ENCODE peak calls at places on chromosomes 11 and 22, in four cellular contexts. D is spleen, A is body of pancreas, F is H9. S is an unnamed sample. For H3K4me1, the result is how much of the 10 kb centered on the place peaks cover.

GRCh38 chr11:23233075-23233474 is 372.8 kb upstream of the CCDC179 start:
- DNase-seq in A (no peak), D (no peak), F (no peak), S (no peak)

GRCh38 chr22:49640366-49641095 is 187.1 kb downstream of the BRD1 start:
- DNase-seq in F (no peak), D (no peak), A (no peak), S (no peak)

GRCh38 chr11:107044503-107044902 is 26.2 kb upstream of the GUCY1A2 start:
- DNase-seq in D (no peak), F (no peak), A (no peak), S (no peak)

GRCh38 chr11:37978647-37979046 is 1380.6 kb upstream of the RAG2 start:
- DNase-seq in F (no peak), D (no peak), A (no peak), S (no peak)

GRCh38 chr22:44192098-44192810 is 11.5 kb downstream of the PARVG start:
- DNase-seq in D (peak), A (no peak), F (peak), S (no peak)

GRCh38 chr11:45907911-45908370 is 870 bp upstream of the FREY1 start:
- DNase-seq in A (peak), F (no peak), D (no peak), S (no peak)

GRCh38 chr11:36280531-36280930 is 8.7 kb downstream of the COMMD9 start:
- DNase-seq in A (no peak), D (no peak), F (no peak), S (no peak)

GRCh38 chr22:19955241-19956128 is 13.9 kb upstream of the TXNRD2 start:
- DNase-seq in A (no peak), D (no peak), F (no peak), S (no peak)

GRCh38 chr11:18527512-18527911 is 770 bp upstream of the TSG101 start:
- DNase-seq in F (no peak), A (no peak), D (no peak), S (no peak)

GRCh38 chr11:41950470-41951143 is 491.2 kb upstream of the LRRC4C start:
- DNase-seq in D (no peak), A (no peak), F (no peak), S (no peak)

GRCh38 chr11:61023086-61024035 is 51.9 kb downstream of the CD6 start:
- DNase-seq in A (no peak), F (no peak), D (no peak), S (peak)

GRCh38 chr22:24009227-24010017 is 1.7 kb upstream of the CABIN1 start:
- DNase-seq in F (no peak), A (no peak), D (no peak), S (no peak)

GRCh38 chr11:85827768-85828639 is 17.1 kb upstream of the SYTL2 start:
- DNase-seq in F (no peak), A (no peak), D (no peak), S (no peak)

GRCh38 chr11:69245491-69246345 is 48.2 kb upstream of the MYEOV start:
- DNase-seq in A (no peak), F (peak), D (peak), S (no peak)

GRCh38 chr22:46090631-46091201 is 59.6 kb upstream of the PPARA start:
- DNase-seq in D (peak), A (no peak), F (no peak), S (no peak)

GRCh38 chr11:34476853-34477252 is 36.7 kb downstream of the ELF5 start:
- DNase-seq in F (no peak), A (no peak), D (no peak), S (no peak)

GRCh38 chr22:45207981-45208664 is 32.6 kb downstream of the KIAA0930 start:
- DNase-seq in D (peak), F (peak), A (peak), S (no peak)

GRCh38 chr11:8810331-8811301 is 100.4 kb upstream of the AKIP1 start:
- DNase-seq in D (peak), F (peak), A (peak), S (peak)

GRCh38 chr11:46672381-46672839 is 28.0 kb downstream of the ARHGAP1 start:
- DNase-seq in D (no peak), A (no peak), F (no peak), S (no peak)

GRCh38 chr11:116199182-116199581 is 573.6 kb downstream of the BUD13 start:
- DNase-seq in A (no peak), F (no peak), D (no peak), S (no peak)

GRCh38 chr22:30809086-30809485 is 114.4 kb downstream of the OSBP2 start:
- DNase-seq in A (no peak), D (no peak), F (no peak), S (no peak)

GRCh38 chr11:64352099-64353005 is 6.6 kb upstream of the RPS6KA4 start:
- DNase-seq in D (no peak), A (no peak), F (no peak), S (no peak)

GRCh38 chr11:26575946-26576345 is 3.9 kb upstream of the MUC15 start:
- DNase-seq in A (no peak), F (no peak), D (no peak), S (no peak)

GRCh38 chr11:62842171-62842717 is 2.9 kb upstream of the WDR74 start:
- DNase-seq in D (peak), A (no peak), F (peak), S (peak)

GRCh38 chr11:112661571-112661970 is 299.6 kb upstream of the NCAM1 start:
- DNase-seq in F (no peak), A (no peak), D (no peak), S (no peak)

GRCh38 chr22:22573047-22573889 is 14.2 kb upstream of the PRAME start:
- DNase-seq in F (no peak), A (no peak), D (no peak), S (no peak)

GRCh38 chr22:27937453-27937852 is 18.4 kb upstream of the PITPNB start:
- DNase-seq in A (no peak), F (no peak), D (no peak), S (no peak)

GRCh38 chr22:50672041-50672440 is 582 bp upstream of the SHANK3 start:
- DNase-seq in D (no peak), A (no peak), F (no peak), S (no peak)

GRCh38 chr11:31725176-31725575 is 85.9 kb downstream of the PAX6 start:
- DNase-seq in D (no peak), F (no peak), A (no peak), S (no peak)

GRCh38 chr11:130436171-130436570 is 7.8 kb upstream of the ADAMTS8 start:
- DNase-seq in F (no peak), D (no peak), A (no peak), S (no peak)

DNA sequence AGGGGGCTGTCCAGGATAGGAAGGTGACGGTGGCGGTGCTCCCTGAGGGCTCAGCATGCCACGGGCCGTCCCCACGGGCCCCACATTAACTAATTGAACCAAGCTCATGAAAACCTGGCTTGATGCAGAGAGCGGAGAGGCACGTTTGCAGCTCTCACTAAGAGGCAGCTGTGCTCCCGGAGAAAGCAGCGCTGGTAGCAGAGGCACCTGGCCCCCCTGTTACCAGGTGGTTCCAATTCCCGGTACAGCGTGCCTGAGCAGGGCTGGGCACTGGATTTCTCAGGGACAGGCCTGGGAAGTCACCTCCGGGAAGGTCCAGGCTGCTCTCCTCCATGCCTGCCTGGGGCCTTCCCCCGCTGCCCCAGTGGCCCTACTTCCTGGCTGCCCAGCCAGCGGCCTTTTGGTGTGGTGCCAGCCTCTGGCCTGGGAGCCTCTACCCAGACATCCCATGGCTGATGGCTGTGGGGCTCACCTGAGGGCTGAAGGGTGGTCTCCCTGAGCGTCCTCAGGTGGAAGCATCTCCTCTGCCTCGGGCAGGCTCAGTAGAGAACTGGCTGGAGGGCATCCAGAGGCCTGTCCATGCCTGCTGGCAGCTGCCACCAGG is 1.2 kb downstream of the KCNQ1 start:
- DNase-seq in A (peak), D (peak), F (no peak), S (peak)
- H3K4me1 ChIP-seq in A (half or more), D (under half), F (under half), S (under half)

GRCh38 chr11:72081184-72081644 is 564 bp downstream of the LRRC51 start:
- DNase-seq in D (no peak), A (no peak), F (no peak), S (no peak)

GRCh38 chr11:72081856-72082255 is 1.2 kb downstream of the LRRC51 start:
- DNase-seq in D (no peak), A (no peak), F (no peak), S (no peak)

GRCh38 chr11:72079776-72080325 is 491 bp downstream of the NUMA1 start:
- DNase-seq in A (peak), F (no peak), D (no peak), S (peak)

GRCh38 chr11:72078477-72078876 is 1.9 kb downstream of the NUMA1 start:
- DNase-seq in F (no peak), A (no peak), D (no peak), S (no peak)

GRCh38 chr11:72080326-72081183 is at the start of the genes LRRC51 and NUMA1:
- DNase-seq in F (peak), D (peak), A (peak), S (peak)
- H3K4me1 ChIP-seq in F (under half), D (under half), A (under half), S (under half)

DNA sequence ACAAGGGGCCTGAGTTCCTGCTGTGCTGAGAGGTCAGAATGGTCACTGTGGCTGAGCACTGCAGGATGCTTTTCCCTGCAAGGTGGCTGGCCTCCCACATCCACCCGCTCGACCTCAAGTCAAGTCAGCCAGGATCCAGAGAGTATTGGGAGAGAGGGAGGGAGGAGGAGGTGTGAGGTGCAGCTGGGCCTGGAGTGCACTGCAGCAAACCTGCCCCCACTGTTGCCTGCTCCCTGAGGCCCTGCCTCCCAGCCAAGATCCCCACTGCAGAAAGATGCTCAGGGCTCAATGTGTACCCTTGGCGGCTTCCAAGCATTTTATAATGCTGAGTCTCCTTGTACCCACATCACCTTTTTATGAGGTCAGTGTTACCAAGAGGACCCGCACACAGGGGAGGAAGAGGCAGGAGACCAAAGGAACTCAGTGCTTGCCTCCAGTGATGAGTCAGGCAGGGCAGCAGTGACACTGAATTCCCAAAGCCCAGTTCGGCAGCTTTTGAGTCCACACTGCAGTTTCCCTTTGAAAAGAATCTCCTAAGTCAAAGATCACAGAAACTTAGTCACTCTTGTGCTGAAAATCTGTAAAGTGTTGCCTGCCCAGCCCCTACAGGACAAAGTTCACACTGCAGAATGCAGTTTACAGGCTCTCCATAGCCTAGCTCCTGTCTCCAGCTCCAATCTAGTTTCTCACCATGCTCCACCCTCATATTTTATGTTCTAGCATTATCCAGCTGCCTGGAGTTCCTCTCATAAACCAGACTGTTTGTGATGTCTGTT is 3.1 kb downstream of the ENDOD1 start:
- DNase-seq in F (no peak), A (no peak), D (no peak), S (peak)
- H3K4me1 ChIP-seq in F (under half), A (under half), D (half or more), S (half or more)

DNA sequence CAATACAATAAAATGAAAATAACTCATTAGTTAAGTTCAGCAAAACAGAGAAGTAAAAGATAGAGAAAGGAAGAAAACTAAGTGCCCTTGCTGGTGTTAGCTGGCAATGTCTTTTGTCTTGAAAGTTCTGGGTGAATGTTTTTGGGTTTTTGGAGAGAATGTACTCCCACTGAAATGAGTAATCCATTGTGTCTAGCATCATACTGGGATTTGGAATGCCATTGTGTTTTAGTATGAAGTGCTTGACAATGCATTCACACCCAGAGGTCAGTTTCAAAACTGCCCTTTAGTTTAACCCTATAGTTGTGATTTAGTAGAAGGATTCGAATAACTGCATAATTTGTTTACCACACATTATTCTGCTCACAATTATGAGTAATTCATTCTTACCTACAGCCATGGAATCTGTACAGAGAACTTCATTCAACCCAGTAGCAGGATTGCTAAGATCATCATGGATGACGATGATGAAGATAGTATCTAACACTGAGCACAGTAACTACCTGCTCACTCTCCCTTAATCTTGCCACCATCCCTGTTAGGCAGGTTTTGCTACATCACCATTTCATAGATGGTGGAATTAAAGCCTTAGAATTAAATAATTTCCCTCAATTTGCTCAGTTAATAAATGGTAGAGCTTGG is 33.9 kb downstream of the MAML2 start:
- DNase-seq in D (no peak), A (no peak), F (no peak), S (no peak)
- H3K4me1 ChIP-seq in D (under half), A (under half), F (under half), S (half or more)

GRCh38 chr11:134562941-134563471 is 151.0 kb upstream of the B3GAT1 start:
- DNase-seq in F (no peak), A (no peak), D (peak), S (no peak)
- H3K4me1 ChIP-seq in F (under half), A (under half), D (under half), S (under half)

DNA sequence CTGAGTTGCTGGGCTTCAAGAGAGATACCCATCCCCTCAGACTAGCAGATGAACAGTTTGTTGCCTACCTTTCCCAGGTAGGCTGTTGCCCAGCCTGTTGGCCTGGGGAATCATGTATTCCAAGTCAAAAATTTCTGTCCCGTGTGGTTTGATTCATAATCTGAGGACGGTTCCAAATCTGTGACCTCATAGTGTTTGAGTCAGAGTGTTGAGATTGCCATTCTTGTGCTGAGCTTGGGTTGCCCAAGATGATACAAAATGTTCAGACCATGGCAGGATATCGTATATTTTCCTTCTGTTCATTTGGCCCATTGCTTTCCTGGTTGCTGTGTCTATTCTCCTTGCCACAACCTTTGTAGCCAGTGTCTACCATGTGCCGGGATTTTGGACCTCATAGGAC is 64.3 kb downstream of the CYB5R2 start:
- DNase-seq in F (no peak), D (no peak), A (no peak), S (no peak)
- H3K4me1 ChIP-seq in F (under half), D (under half), A (half or more), S (under half)

DNA sequence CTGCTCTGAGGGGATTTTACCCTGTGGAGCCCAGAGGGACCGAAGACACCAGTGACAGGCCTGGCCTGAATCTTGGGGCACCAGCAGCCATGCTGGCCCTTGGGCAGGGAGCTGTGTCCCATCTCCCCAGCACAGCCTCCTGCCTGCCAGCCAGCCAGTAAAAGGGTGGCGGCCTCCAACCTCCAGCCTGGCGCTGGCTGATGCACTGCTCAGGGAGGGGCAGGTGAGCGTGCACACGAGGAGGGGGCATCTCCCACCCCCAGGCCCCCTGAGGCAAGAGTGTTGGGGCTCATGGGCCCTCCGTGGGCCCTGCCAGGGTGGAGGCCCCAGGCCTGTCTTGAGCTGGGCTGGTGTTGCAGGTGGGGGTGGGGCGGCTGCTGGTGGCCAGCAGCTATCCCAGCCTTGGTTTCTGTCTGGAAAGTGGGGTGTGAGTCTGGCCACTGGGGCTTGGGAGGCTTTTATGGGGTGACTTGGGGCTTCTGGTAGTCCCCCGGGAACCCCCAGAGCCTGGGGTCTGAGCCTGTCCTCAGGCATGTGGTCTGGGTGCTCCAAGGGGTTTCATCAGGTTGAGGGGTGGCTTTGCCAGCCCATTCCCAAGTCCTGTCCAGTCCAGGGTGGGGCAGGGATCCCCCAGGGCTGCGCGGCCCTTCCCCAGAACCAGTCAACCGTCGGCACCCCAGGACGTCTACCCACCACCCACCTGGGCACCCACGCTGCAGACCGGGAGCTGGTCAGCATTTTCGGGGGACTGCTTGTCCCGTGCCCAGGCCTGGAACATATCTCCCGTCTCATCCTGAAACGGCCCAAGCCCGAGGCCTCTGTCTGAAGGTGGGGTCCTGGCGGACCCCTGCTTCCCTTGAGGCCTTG is 17.8 kb downstream of the TSPAN4 start:
- DNase-seq in A (no peak), F (no peak), D (no peak), S (no peak)
- H3K4me1 ChIP-seq in A (under half), F (under half), D (under half), S (under half)

GRCh38 chr11:3055881-3056280 is 1.3 kb downstream of the CARS1 start:
- DNase-seq in F (no peak), A (no peak), D (no peak), S (peak)
- H3K4me1 ChIP-seq in F (under half), A (under half), D (under half), S (under half)

S was measured in transverse colon.